ENCODE peak calls at places on chromosomes 11 and 22, in six cellular contexts. F, P, Y, I, W and T are unnamed samples.
A peak's percentile ranks its signal among the peaks of the same experiment; 100 is the strongest.

GRCh38 chr11:58567889-58568512 is 7.7 kb downstream of the LPXN start:
- DNase-seq in F (no peak), Y (peak; percentile 73), W (no peak), I (no peak), P (peak; percentile 30), T (peak; percentile 72)

GRCh38 chr11:849951-850776 is 7.5 kb downstream of the TSPAN4 start:
- DNase-seq in P (no peak), Y (peak; percentile 60), I (no peak), F (no peak), W (no peak), T (no peak)

GRCh38 chr11:128942807-128943430 is at the start of gene TP53AIP1:
- DNase-seq in I (no peak), F (no peak), W (no peak), P (no peak), Y (peak; percentile 46), T (no peak)

GRCh38 chr22:50417544-50417943 is 57.3 kb downstream of the SBF1 start:
- DNase-seq in I (no peak), Y (no peak), P (no peak), W (no peak), F (no peak), T (no peak)

GRCh38 chr22:38467904-38468760 is at the start of gene KDELR3:
- DNase-seq in I (peak; percentile 31), Y (peak; percentile 93), W (no peak), P (peak; percentile 72), F (peak; percentile 64), T (peak; percentile 68)

GRCh38 chr22:19605508-19606331 is 81.5 kb upstream of the CLDN5 start:
- DNase-seq in I (no peak), W (no peak), Y (no peak), P (no peak), F (no peak), T (no peak)

GRCh38 chr22:23829845-23830372 is 8.9 kb downstream of the DERL3 start:
- DNase-seq in W (peak; percentile 82), F (no peak), Y (peak; percentile 90), P (no peak), I (peak; percentile 84), T (no peak)

GRCh38 chr11:69437001-69437875 is 44.2 kb upstream of the LINC01488 start:
- DNase-seq in Y (no peak), P (no peak), F (no peak), W (no peak), I (no peak), T (peak; percentile 94)

GRCh38 chr22:46783721-46784120 is 21.3 kb downstream of the TBC1D22A start:
- DNase-seq in Y (peak; percentile 80), I (peak; percentile 25), F (no peak), W (no peak), P (no peak), T (no peak)

DNA sequence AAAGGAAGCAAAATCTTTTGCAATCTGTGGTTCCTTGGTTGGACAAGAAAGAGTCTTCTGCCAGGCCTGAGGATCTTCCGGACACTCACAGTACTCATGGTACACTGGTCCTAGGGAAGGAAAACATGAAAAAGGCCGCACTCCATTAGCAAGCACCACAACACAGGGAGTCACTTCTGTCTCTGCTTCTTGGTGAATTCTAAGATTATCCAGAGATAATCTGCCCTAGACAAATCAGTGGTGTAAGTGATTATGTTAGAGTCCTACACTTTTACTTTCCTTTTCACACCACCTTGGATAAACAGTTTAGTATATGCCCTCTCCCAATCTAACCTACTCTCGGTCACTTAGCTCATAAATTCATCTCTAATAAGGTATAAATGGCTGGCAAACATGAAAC is 11.9 kb downstream of the POGLUT3 start:
- DNase-seq in Y (no peak), F (no peak), P (no peak), W (no peak), I (no peak), T (no peak)
- TF ChIP-seq CTCF in Y (no peak), F (no peak), P (no peak), W (no peak), I (no peak), T (no peak)

DNA sequence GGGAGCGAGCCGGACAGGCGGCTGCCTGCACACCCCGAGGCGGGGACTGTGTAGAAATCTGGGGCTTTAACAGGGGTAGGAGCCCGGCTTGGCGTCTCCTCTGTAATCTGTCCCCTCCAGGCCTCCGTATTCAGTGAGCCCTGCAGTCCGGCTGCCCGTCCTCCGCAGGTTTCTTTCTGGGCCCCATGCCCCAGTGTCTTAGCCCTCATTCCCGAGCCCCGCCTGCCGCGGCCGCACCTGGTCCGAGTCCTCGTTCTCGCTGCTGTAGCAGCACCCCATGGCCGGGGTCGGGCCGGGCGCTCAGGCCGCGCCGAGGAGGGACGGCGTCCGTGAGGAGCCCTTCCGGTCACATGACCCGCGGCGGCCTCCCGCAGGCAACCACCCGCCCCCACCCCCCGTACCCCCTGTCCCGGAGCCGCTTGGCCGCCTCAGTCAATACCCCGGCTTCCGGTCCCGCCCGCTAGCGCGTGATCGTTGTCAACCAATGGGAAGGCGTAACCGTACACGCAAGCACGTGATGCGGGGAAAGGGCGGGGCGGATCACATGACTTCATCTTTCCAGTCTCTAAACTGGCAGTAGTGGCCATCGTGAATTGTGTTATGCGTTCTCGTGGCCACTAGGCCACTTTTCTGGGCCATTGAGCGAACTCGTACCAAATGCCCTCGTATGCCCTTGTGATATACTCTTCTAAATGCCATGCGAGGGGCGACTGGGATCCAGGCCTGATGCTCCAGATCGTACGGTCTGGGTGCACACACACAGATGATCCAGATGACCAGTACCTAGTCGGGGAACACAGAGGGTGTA is at the start of gene LAMTOR1:
- DNase-seq in I (peak; percentile 97), Y (peak; percentile 100), F (peak; percentile 100), P (peak; percentile 100), W (peak; percentile 92), T (peak; percentile 98)
- TF ChIP-seq CTCF in I (peak; percentile 25), Y (peak; percentile 32), F (no peak), P (peak; percentile 57), W (peak; percentile 52), T (no peak)

GRCh38 chr11:13074714-13075464 is 65.8 kb downstream of the RASSF10 start:
- DNase-seq in F (no peak), I (no peak), W (no peak), Y (no peak), P (no peak), T (no peak)

GRCh38 chr11:13076961-13077360 is 67.8 kb downstream of the RASSF10 start:
- DNase-seq in F (no peak), I (no peak), Y (no peak), P (no peak), W (no peak), T (peak; percentile 53)

GRCh38 chr11:13082588-13082987 is 73.5 kb downstream of the RASSF10 start:
- DNase-seq in P (no peak), F (no peak), W (no peak), I (no peak), Y (no peak), T (no peak)

GRCh38 chr11:13080861-13081260 is 71.7 kb downstream of the RASSF10 start:
- DNase-seq in P (no peak), F (no peak), W (no peak), Y (no peak), I (no peak), T (no peak)
- TF ChIP-seq CTCF in P (no peak), F (no peak), W (no peak), Y (no peak), I (no peak), T (no peak)

GRCh38 chr11:35629914-35630313 is 11.7 kb downstream of the FJX1 start:
- DNase-seq in I (peak; percentile 88), Y (peak; percentile 99), F (no peak), W (peak; percentile 97), P (no peak), T (peak; percentile 68)
- TF ChIP-seq CTCF in I (no peak), Y (no peak), F (no peak), W (no peak), P (no peak), T (no peak)

GRCh38 chr11:110738641-110739040 is 26.4 kb upstream of the ARHGAP20 start:
- DNase-seq in P (no peak), F (no peak), Y (no peak), I (no peak), W (no peak), T (no peak)
- TF ChIP-seq CTCF in P (no peak), F (no peak), Y (no peak), I (no peak), W (no peak), T (no peak)